ENCODE peak calls at places on chromosomes 16 and 17, in eight cellular contexts. One of them, this sample, is unnamed.

GRCh38 chr17:67280279-67280678 is 35.3 kb upstream of the HELZ start:
- DNase-seq in A549: no peak
- DNase-seq in body of pancreas: no peak
- DNase-seq in heart left ventricle: no peak
- DNase-seq in stomach: no peak
- DNase-seq in cardiac muscle cell: peak; percentile 58
- DNase-seq in K562: no peak
- DNase-seq in PC-3: no peak
- DNase-seq in this sample: no peak

GRCh38 chr17:78383725-78384471 is 5.4 kb downstream of the PGS1 start:
- DNase-seq in A549: no peak
- DNase-seq in body of pancreas: peak; percentile 32
- DNase-seq in heart left ventricle: peak; percentile 83
- DNase-seq in stomach: peak; percentile 57
- DNase-seq in cardiac muscle cell: peak; percentile 98
- DNase-seq in K562: no peak
- DNase-seq in PC-3: peak; percentile 42
- DNase-seq in this sample: peak; percentile 26

GRCh38 chr17:80771612-80772005 is 220.0 kb upstream of the CHMP6 start:
- DNase-seq in A549: no peak
- DNase-seq in body of pancreas: no peak
- DNase-seq in heart left ventricle: no peak
- DNase-seq in stomach: no peak
- DNase-seq in cardiac muscle cell: no peak
- DNase-seq in K562: no peak
- DNase-seq in PC-3: no peak
- DNase-seq in this sample: no peak

GRCh38 chr17:15981208-15981607 is 18.3 kb downstream of the ZSWIM7 start:
- DNase-seq in A549: no peak
- DNase-seq in body of pancreas: no peak
- DNase-seq in heart left ventricle: no peak
- DNase-seq in stomach: no peak
- DNase-seq in cardiac muscle cell: no peak
- DNase-seq in K562: no peak
- DNase-seq in PC-3: peak; percentile 40
- DNase-seq in this sample: peak; percentile 10

GRCh38 chr16:4682084-4682581 is 11.2 kb upstream of the NUDT16L1 start:
- DNase-seq in A549: no peak
- DNase-seq in body of pancreas: no peak
- DNase-seq in heart left ventricle: peak; percentile 52
- DNase-seq in stomach: no peak
- DNase-seq in cardiac muscle cell: no peak
- DNase-seq in K562: no peak
- DNase-seq in PC-3: no peak
- DNase-seq in this sample: no peak

GRCh38 chr17:49739662-49740271 is 24.2 kb downstream of the FAM117A start:
- DNase-seq in A549: no peak
- DNase-seq in body of pancreas: peak; percentile 77
- DNase-seq in heart left ventricle: peak; percentile 92
- DNase-seq in stomach: peak; percentile 84
- DNase-seq in cardiac muscle cell: peak; percentile 84
- DNase-seq in K562: peak; percentile 100
- DNase-seq in PC-3: no peak
- DNase-seq in this sample: peak; percentile 96

GRCh38 chr16:54347961-54348360 is 61.4 kb upstream of the IRX3 start:
- DNase-seq in A549: no peak
- DNase-seq in body of pancreas: no peak
- DNase-seq in heart left ventricle: no peak
- DNase-seq in stomach: no peak
- DNase-seq in cardiac muscle cell: no peak
- DNase-seq in K562: no peak
- DNase-seq in PC-3: peak; percentile 1
- DNase-seq in this sample: no peak

GRCh38 chr16:69107311-69107962 is 2.0 kb downstream of the HAS3 start:
- DNase-seq in A549: peak; percentile 25
- DNase-seq in body of pancreas: peak; percentile 45
- DNase-seq in heart left ventricle: no peak
- DNase-seq in stomach: peak; percentile 50
- DNase-seq in cardiac muscle cell: no peak
- DNase-seq in K562: no peak
- DNase-seq in PC-3: peak; percentile 36
- DNase-seq in this sample: no peak

GRCh38 chr17:30793282-30793977 is 31.1 kb downstream of the CRLF3 start:
- DNase-seq in A549: no peak
- DNase-seq in body of pancreas: no peak
- DNase-seq in heart left ventricle: no peak
- DNase-seq in stomach: no peak
- DNase-seq in cardiac muscle cell: no peak
- DNase-seq in K562: no peak
- DNase-seq in PC-3: no peak
- DNase-seq in this sample: no peak

GRCh38 chr17:2337152-2337810 is at the start of gene SGSM2:
- DNase-seq in A549: peak; percentile 55
- DNase-seq in body of pancreas: peak; percentile 59
- DNase-seq in heart left ventricle: peak; percentile 84
- DNase-seq in stomach: peak; percentile 65
- DNase-seq in cardiac muscle cell: peak; percentile 63
- DNase-seq in K562: peak; percentile 54
- DNase-seq in PC-3: peak; percentile 38
- DNase-seq in this sample: peak; percentile 71

GRCh38 chr16:4615389-4616046 is 830 bp upstream of the UBALD1 start:
- DNase-seq in A549: no peak
- DNase-seq in body of pancreas: no peak
- DNase-seq in heart left ventricle: no peak
- DNase-seq in stomach: no peak
- DNase-seq in cardiac muscle cell: no peak
- DNase-seq in K562: no peak
- DNase-seq in PC-3: no peak
- DNase-seq in this sample: peak; percentile 36

GRCh38 chr17:43125967-43126910 is 1.1 kb upstream of the BRCA1 start:
- DNase-seq in A549: no peak
- DNase-seq in body of pancreas: no peak
- DNase-seq in heart left ventricle: peak; percentile 65
- DNase-seq in stomach: no peak
- DNase-seq in cardiac muscle cell: no peak
- DNase-seq in K562: peak; percentile 38
- DNase-seq in PC-3: no peak
- DNase-seq in this sample: no peak

GRCh38 chr16:11089504-11090124 is 145.2 kb downstream of the CLEC16A start:
- DNase-seq in A549: no peak
- DNase-seq in body of pancreas: no peak
- DNase-seq in heart left ventricle: no peak
- DNase-seq in stomach: peak; percentile 40
- DNase-seq in cardiac muscle cell: peak; percentile 68
- DNase-seq in K562: no peak
- DNase-seq in PC-3: no peak
- DNase-seq in this sample: no peak

GRCh38 chr17:82665891-82666290 is 17.6 kb upstream of the WDR45B start:
- DNase-seq in A549: no peak
- DNase-seq in body of pancreas: no peak
- DNase-seq in heart left ventricle: no peak
- DNase-seq in stomach: no peak
- DNase-seq in cardiac muscle cell: no peak
- DNase-seq in K562: no peak
- DNase-seq in PC-3: no peak
- DNase-seq in this sample: no peak

GRCh38 chr16:27389272-27389961 is 12.6 kb upstream of the IL21R start:
- DNase-seq in A549: no peak
- DNase-seq in body of pancreas: no peak
- DNase-seq in heart left ventricle: no peak
- DNase-seq in stomach: no peak
- DNase-seq in cardiac muscle cell: no peak
- DNase-seq in K562: no peak
- DNase-seq in PC-3: no peak
- DNase-seq in this sample: no peak
- H3K9me3 ChIP-seq in A549: peaks cover 8% of the 10 kb centered on the region
- H3K9me3 ChIP-seq in body of pancreas: no peaks in the 10 kb centered on the region
- H3K9me3 ChIP-seq in heart left ventricle: peaks cover 8% of the 10 kb centered on the region
- H3K9me3 ChIP-seq in stomach: no peaks in the 10 kb centered on the region
- H3K9me3 ChIP-seq in cardiac muscle cell: no peaks in the 10 kb centered on the region
- H3K9me3 ChIP-seq in K562: no peaks in the 10 kb centered on the region
- H3K9me3 ChIP-seq in PC-3: no peaks in the 10 kb centered on the region
- H3K9me3 ChIP-seq in this sample: peaks cover 43% of the 10 kb centered on the region

GRCh38 chr16:70364399-70364798 is 17.7 kb downstream of the DDX19A start:
- DNase-seq in A549: no peak
- DNase-seq in body of pancreas: no peak
- DNase-seq in heart left ventricle: no peak
- DNase-seq in stomach: no peak
- DNase-seq in cardiac muscle cell: no peak
- DNase-seq in K562: no peak
- DNase-seq in PC-3: no peak
- DNase-seq in this sample: no peak
- H3K9me3 ChIP-seq in A549: no peaks in the 10 kb centered on the region
- H3K9me3 ChIP-seq in body of pancreas: no peaks in the 10 kb centered on the region
- H3K9me3 ChIP-seq in heart left ventricle: no peaks in the 10 kb centered on the region
- H3K9me3 ChIP-seq in stomach: no peaks in the 10 kb centered on the region
- H3K9me3 ChIP-seq in cardiac muscle cell: no peaks in the 10 kb centered on the region
- H3K9me3 ChIP-seq in K562: no peaks in the 10 kb centered on the region
- H3K9me3 ChIP-seq in PC-3: no peaks in the 10 kb centered on the region
- H3K9me3 ChIP-seq in this sample: no peaks in the 10 kb centered on the region

DNA sequence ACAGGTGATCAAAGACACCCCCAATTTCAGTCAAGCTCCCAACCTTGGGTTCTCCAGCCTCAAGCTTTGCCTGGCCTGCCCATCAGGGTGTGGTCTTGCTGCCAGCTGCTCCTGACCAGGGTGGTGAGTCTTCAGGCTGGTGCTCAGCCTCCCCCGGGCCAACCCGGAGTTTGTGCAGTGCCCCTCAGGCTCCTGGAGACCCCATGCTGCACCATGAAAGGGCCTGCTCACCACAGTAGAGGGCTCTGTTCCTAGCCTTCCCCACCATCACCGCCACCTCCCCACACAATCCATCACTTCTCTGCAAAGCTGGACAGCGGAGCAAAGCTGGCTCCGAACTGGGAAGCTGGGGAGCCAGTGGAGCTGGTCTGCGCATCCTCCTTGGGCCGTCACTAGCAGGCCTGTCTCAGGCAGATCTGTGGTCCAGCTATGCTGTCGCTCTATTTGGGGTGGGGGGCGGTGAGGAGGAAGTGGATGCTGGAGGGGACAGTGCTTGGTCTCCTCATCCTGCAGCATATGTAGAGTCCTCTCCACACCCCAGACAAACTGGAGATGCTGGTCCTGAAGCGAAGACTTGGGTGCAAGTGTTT is 88.5 kb upstream of the RPL38 start:
- DNase-seq in A549: no peak
- DNase-seq in body of pancreas: no peak
- DNase-seq in heart left ventricle: no peak
- DNase-seq in stomach: no peak
- DNase-seq in cardiac muscle cell: no peak
- DNase-seq in K562: no peak
- DNase-seq in PC-3: no peak
- DNase-seq in this sample: no peak
- H3K9me3 ChIP-seq in A549: no peaks in the 10 kb centered on the region
- H3K9me3 ChIP-seq in body of pancreas: no peaks in the 10 kb centered on the region
- H3K9me3 ChIP-seq in heart left ventricle: no peaks in the 10 kb centered on the region
- H3K9me3 ChIP-seq in stomach: no peaks in the 10 kb centered on the region
- H3K9me3 ChIP-seq in cardiac muscle cell: no peaks in the 10 kb centered on the region
- H3K9me3 ChIP-seq in K562: no peaks in the 10 kb centered on the region
- H3K9me3 ChIP-seq in PC-3: no peaks in the 10 kb centered on the region
- H3K9me3 ChIP-seq in this sample: no peaks in the 10 kb centered on the region

GRCh38 chr16:2584742-2585650 is 47.2 kb downstream of the PDPK1 start:
- DNase-seq in A549: no peak
- DNase-seq in body of pancreas: no peak
- DNase-seq in heart left ventricle: peak; percentile 65
- DNase-seq in stomach: no peak
- DNase-seq in cardiac muscle cell: peak; percentile 20
- DNase-seq in K562: no peak
- DNase-seq in PC-3: no peak
- DNase-seq in this sample: no peak
- H3K9me3 ChIP-seq in A549: no peaks in the 10 kb centered on the region
- H3K9me3 ChIP-seq in body of pancreas: no peaks in the 10 kb centered on the region
- H3K9me3 ChIP-seq in heart left ventricle: no peaks in the 10 kb centered on the region
- H3K9me3 ChIP-seq in stomach: no peaks in the 10 kb centered on the region
- H3K9me3 ChIP-seq in cardiac muscle cell: no peaks in the 10 kb centered on the region
- H3K9me3 ChIP-seq in K562: no peaks in the 10 kb centered on the region
- H3K9me3 ChIP-seq in PC-3: no peaks in the 10 kb centered on the region
- H3K9me3 ChIP-seq in this sample: no peaks in the 10 kb centered on the region

GRCh38 chr17:3401786-3402185 is 3.6 kb upstream of the OR1E1 start:
- DNase-seq in A549: no peak
- DNase-seq in body of pancreas: no peak
- DNase-seq in heart left ventricle: no peak
- DNase-seq in stomach: no peak
- DNase-seq in cardiac muscle cell: no peak
- DNase-seq in K562: no peak
- DNase-seq in PC-3: no peak
- DNase-seq in this sample: no peak
- H3K9me3 ChIP-seq in A549: no peaks in the 10 kb centered on the region
- H3K9me3 ChIP-seq in body of pancreas: no peaks in the 10 kb centered on the region
- H3K9me3 ChIP-seq in heart left ventricle: no peaks in the 10 kb centered on the region
- H3K9me3 ChIP-seq in stomach: no peaks in the 10 kb centered on the region
- H3K9me3 ChIP-seq in cardiac muscle cell: no peaks in the 10 kb centered on the region
- H3K9me3 ChIP-seq in K562: no peaks in the 10 kb centered on the region
- H3K9me3 ChIP-seq in PC-3: no peaks in the 10 kb centered on the region
- H3K9me3 ChIP-seq in this sample: peaks cover 5% of the 10 kb centered on the region

DNA sequence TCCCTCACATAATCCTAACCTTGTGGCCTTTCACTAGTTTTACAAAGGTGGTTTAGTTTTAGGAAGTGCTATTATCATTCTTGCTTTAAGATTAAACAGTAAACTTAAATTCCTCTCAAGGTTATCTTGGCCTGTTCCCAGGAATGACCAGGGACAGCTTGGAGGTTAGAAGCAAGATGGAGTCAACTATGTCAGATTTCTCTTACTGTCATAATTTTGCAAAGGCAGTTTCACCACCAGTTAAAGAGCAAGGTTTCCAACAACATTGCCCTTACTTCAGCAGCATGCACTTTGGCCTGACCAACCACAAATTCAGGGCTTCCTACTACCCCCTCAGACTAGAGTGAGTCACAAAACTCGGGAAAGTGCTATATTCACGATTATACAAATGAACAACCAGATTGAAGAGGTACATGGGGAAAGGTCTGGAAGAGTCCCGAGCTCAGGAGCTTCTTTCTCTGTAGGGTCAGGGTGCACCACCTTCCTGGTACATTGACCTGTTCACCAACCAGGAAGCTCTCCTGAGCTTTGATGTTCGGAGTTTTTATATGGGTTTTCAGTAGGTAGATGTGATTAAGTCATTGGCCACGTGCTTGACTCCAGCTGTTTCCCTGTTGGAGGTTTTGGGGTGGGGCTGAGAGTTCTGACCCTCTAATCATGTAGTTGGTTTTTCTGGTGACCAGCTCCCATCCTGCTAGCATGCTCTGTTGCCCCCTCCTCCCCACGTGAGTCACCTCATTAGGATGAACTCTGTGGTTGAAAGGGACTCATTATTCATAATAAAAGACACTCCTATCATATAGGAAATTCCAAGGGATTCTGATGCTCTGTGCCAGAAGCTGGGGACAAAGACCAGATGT is 19.4 kb downstream of the RHOT1 start:
- DNase-seq in A549: no peak
- DNase-seq in body of pancreas: no peak
- DNase-seq in heart left ventricle: no peak
- DNase-seq in stomach: no peak
- DNase-seq in cardiac muscle cell: peak; percentile 83
- DNase-seq in K562: no peak
- DNase-seq in PC-3: peak; percentile 59
- DNase-seq in this sample: no peak
- H3K9me3 ChIP-seq in A549: peaks cover 5% of the 10 kb centered on the region
- H3K9me3 ChIP-seq in body of pancreas: no peaks in the 10 kb centered on the region
- H3K9me3 ChIP-seq in heart left ventricle: peaks cover 7% of the 10 kb centered on the region
- H3K9me3 ChIP-seq in stomach: peaks cover 5% of the 10 kb centered on the region
- H3K9me3 ChIP-seq in cardiac muscle cell: no peaks in the 10 kb centered on the region
- H3K9me3 ChIP-seq in K562: peaks cover 4% of the 10 kb centered on the region
- H3K9me3 ChIP-seq in PC-3: no peaks in the 10 kb centered on the region
- H3K9me3 ChIP-seq in this sample: peaks cover 3% of the 10 kb centered on the region

This sample was measured in OCI-LY7.